ENCODE peak calls at places on chromosome 7, in five cellular contexts. Q is foreskin fibroblast, X is choroid plexus epithelial cell, E is testis, N is SK-N-SH. W is an unnamed sample.

GRCh38 chr7:36642414-36642813 is 81.9 kb downstream of the AOAH start:
- DNase-seq in Q (no peak), X (no peak), E (no peak), N (no peak), W (no peak)

GRCh38 chr7:44305564-44306507 is 19.6 kb downstream of the CAMK2B start:
- DNase-seq in Q (no peak), X (no peak), E (peak; percentile 13), N (no peak), W (no peak)

GRCh38 chr7:27144799-27145166 is 1.3 kb upstream of the HOXA5 start:
- DNase-seq in Q (no peak), X (no peak), E (peak; percentile 12), N (peak; percentile 47), W (no peak)

GRCh38 chr7:125644113-125644512 is 714.5 kb upstream of the POT1 start:
- DNase-seq in Q (no peak), X (peak; percentile 23), E (no peak), N (peak; percentile 10), W (no peak)

GRCh38 chr7:111910656-111911055 is 295.5 kb downstream of the DOCK4 start:
- DNase-seq in Q (no peak), X (no peak), E (no peak), N (no peak), W (no peak)

GRCh38 chr7:5827755-5828154 is 46.3 kb upstream of the RNF216 start:
- DNase-seq in Q (peak; percentile 13), X (peak; percentile 19), E (peak; percentile 37), N (peak; percentile 67), W (no peak)

GRCh38 chr7:140223515-140224221 is 46.9 kb upstream of the KDM7A start:
- DNase-seq in Q (no peak), X (no peak), E (no peak), N (no peak), W (no peak)

GRCh38 chr7:45106820-45107219 is 4.7 kb downstream of the TBRG4 start:
- DNase-seq in Q (no peak), X (peak; percentile 75), E (no peak), N (no peak), W (peak; percentile 10)

GRCh38 chr7:113197274-113197673 is 78.9 kb upstream of the SMIM30 start:
- DNase-seq in Q (peak; percentile 83), X (peak; percentile 79), E (no peak), N (no peak), W (peak; percentile 28)

GRCh38 chr7:15015545-15016314 is 113.2 kb upstream of the DGKB start:
- DNase-seq in Q (peak; percentile 72), X (peak; percentile 88), E (peak; percentile 38), N (peak; percentile 49), W (peak; percentile 53)

GRCh38 chr7:155889636-155890508 is 77.6 kb upstream of the SHH start:
- DNase-seq in Q (no peak), X (no peak), E (peak; percentile 48), N (no peak), W (no peak)

GRCh38 chr7:101916041-101916800 is 98.8 kb downstream of the CUX1 start:
- DNase-seq in Q (no peak), X (no peak), E (no peak), N (no peak), W (no peak)
- H3K4me3 ChIP-seq in Q (no peak overlapping the region), X (no peak overlapping the region), E (no peak overlapping the region), N (no peak overlapping the region), W (no peak overlapping the region)

GRCh38 chr7:79292834-79293233 is 160.6 kb downstream of the MAGI2 start:
- DNase-seq in Q (no peak), X (peak; percentile 33), E (no peak), N (no peak), W (no peak)
- TF ChIP-seq CTCF in Q (no peak), X (no peak), E (no peak), N (no peak), W (no peak)

DNA sequence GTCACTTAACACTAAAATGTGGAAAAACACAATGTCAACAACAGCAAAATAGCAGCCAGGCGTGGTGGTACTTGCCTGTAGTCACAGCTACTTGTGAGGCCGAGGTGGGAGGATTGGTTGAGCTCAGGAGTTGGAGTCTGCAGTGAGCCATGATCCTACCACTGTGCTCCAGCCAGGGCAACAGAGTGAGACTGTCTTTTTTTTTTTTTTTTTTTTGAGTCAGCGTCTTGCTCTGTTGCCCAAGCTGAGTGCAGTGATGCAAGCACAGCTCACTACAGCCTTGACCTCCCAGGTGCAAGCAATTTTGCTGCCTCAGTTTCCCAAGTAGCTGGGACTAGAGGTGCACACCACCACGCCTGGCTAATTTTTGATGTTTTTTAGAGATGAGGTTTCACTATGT is 6.1 kb downstream of the KCTD7 start:
- DNase-seq in Q (no peak), X (no peak), E (no peak), N (no peak), W (peak; percentile 20)
- H3K4me3 ChIP-seq in Q (no peak overlapping the region), X (no peak overlapping the region), E (no peak overlapping the region), N (no peak overlapping the region), W (no peak overlapping the region)

DNA sequence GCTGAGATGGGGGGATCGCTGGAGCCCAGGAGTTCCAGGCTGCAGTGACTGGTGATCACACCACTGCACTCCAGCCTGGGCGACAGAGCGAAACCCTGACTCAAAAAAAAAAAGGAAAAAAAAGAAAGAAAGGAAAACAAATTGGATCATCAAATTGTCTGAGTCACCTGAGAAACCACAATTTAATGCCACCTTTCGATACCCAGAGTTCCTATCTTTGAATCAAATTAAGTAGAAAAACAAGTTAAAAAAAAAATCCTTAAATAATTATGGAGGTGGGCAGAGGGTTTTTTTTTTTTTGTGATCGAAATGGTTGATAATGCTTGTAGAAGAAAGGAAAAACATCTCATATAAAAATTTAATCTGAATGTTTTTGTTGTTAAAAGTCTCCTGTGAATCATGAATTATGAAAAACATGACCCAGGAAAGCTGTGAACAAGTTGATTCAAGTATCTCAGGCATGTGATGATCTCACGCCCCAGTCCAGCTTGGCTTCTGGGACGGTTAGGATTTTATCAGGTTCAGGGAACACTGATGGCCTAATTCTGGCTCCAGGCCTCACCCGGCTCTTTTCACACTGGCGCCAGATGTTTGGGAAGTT is 25.3 kb upstream of the CUX1 start:
- DNase-seq in Q (peak; percentile 20), X (peak; percentile 59), E (peak; percentile 47), N (peak; percentile 78), W (peak; percentile 90)
- TF ChIP-seq CTCF in Q (no peak), X (no peak), E (no peak), N (no peak), W (no peak)

GRCh38 chr7:3120513-3120912 is 76.8 kb upstream of the CARD11 start:
- DNase-seq in Q (no peak), X (no peak), E (no peak), N (no peak), W (no peak)
- H3K4me3 ChIP-seq in Q (no peak overlapping the region), X (no peak overlapping the region), E (no peak overlapping the region), N (no peak overlapping the region), W (no peak overlapping the region)

GRCh38 chr7:40604601-40605438 is 470.0 kb downstream of the SUGCT start:
- DNase-seq in Q (peak; percentile 14), X (peak; percentile 84), E (peak; percentile 49), N (peak; percentile 61), W (peak; percentile 55)
- TF ChIP-seq CTCF in Q (peak; percentile 18), X (peak; percentile 96), E (no peak), N (peak; percentile 60), W (peak; percentile 82)

DNA sequence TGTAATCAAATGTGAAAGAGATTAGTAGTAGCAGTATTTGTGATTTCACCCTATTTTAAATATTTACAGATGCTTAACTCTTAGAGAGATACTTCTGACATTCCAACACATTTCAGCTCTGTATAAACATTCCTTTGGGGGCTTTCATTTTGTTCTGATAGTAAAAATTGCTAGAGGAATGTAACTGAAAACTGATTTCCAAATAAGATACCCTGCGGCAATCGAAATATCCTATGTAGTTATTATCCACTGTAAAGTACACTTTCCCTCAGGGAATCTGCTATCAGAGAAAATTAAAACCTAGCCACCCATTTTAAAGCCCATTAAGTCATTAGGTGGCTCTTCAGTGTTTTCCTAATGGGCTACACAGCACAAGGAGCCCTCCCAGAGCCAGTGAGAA is 12.4 kb upstream of the CPVL start:
- DNase-seq in Q (no peak), X (no peak), E (no peak), N (peak; percentile 37), W (no peak)
- H3K4me3 ChIP-seq in Q (no peak overlapping the region), X (no peak overlapping the region), E (no peak overlapping the region), N (no peak overlapping the region), W (no peak overlapping the region)

DNA sequence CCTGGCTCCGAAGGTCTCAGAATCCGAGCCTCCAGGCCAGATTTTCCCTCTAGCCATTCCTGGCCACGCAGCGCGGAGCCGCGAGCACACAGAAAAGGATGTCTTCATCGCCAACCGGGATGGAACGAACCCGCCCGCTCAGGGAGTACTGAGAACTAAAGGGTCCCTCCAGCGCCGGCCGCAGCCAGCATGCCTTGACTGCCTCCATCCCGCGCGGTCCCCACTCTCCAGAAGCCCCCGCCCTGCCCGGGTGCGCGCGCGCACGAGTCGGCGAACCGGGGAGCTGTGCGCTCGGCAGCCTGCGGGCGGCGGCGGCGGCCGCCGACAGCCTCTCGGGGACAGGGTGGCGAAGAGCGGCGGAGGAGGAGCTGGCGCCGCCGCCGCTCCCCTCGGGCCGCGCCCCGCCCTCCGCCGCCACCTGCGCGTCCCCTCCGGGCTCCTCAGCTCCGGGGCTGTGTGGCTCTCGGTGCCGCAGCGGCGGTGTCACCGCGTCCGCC is 640 bp upstream of the GALNT17 start:
- DNase-seq in Q (peak; percentile 6), X (peak; percentile 5), E (peak; percentile 83), N (peak; percentile 69), W (no peak)
- TF ChIP-seq CTCF in Q (no peak), X (no peak), E (peak; percentile 47), N (no peak), W (no peak)

GRCh38 chr7:158009886-158010285 is 577.7 kb downstream of the PTPRN2 start:
- DNase-seq in Q (no peak), X (no peak), E (no peak), N (no peak), W (no peak)

GRCh38 chr7:158005531-158005930 is 582.1 kb downstream of the PTPRN2 start:
- DNase-seq in Q (no peak), X (no peak), E (no peak), N (no peak), W (no peak)

GRCh38 chr7:158008267-158008666 is 579.4 kb downstream of the PTPRN2 start:
- DNase-seq in Q (no peak), X (no peak), E (no peak), N (no peak), W (no peak)

GRCh38 chr7:158007697-158008257 is 579.8 kb downstream of the PTPRN2 start:
- DNase-seq in Q (no peak), X (no peak), E (no peak), N (no peak), W (no peak)

DNA sequence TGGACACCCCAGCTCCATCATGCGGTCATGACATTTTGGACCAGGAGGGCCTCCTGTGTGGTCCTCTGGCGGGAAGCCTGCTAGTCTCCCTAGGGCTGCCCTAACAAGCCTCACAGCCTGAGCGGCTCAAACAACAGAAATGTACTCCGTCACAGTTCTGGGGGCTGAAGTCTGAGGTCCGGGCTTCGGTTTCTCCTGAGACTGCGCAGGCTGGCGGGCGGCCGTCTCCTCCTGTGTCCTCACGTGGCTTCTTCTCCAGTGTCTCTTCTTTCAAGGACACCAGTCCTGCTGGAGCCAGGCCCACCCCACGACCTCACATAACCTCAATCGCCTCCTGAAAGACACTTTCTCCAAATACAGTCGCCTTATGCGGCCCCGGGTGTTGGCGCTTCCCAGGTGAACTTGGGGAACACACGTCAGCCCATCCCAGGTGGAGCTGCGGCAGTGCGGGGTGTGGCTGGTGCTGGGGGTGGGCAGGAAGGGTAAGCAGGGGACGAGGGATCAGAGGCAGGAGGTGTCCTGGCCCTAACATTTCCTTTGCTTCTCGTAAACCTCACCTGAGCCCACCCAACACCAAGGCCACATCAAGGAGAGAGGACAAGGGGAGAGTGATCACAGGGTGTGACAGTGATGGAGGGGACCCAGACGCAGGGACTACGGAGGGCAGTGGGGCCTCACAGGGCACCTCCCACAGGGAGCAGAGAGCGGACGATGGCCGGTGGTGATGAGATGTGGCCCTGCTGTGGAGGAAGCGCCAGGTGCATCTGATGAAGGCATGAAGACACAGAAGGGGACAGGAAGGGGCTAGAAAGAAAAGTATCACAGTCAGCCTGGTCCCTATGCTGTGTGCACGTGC is 580.6 kb downstream of the PTPRN2 start:
- DNase-seq in Q (no peak), X (no peak), E (peak; percentile 64), N (no peak), W (no peak)
- H3K4me3 ChIP-seq in Q (no peak overlapping the region), X (no peak overlapping the region), E (no peak overlapping the region), N (no peak overlapping the region), W (no peak overlapping the region)

W was measured in fibroblast of villous mesenchyme.